ENCODE peak calls at places on chromosomes 12 and 14, in nine cellular contexts. P is colonic mucosa; F is HCT116; S is CD8-positive, alpha-beta T cell; B is coronary artery; N is astrocyte of the spinal cord; G is nephron progenitor cell; O is left ventricle myocardium inferior; A is choroid plexus epithelial cell. W is an unnamed sample.

GRCh38 chr14:50944647-50945413 is 547 bp upstream of the PYGL start:
- DNase-seq in F (peak), P (peak), O (peak), S (no peak), N (peak), A (peak), G (no peak), B (peak), W (no peak)

GRCh38 chr14:24197066-24197465 is 1.8 kb upstream of the TM9SF1 start:
- DNase-seq in O (no peak), S (no peak), A (no peak), F (no peak), B (no peak), P (no peak), N (no peak), G (no peak), W (no peak)

GRCh38 chr14:105205718-105206208 is 24.7 kb upstream of the NUDT14 start:
- DNase-seq in F (no peak), B (no peak), G (no peak), N (no peak), O (no peak), A (no peak), P (no peak), S (no peak), W (no peak)

GRCh38 chr12:40055227-40055579 is 50.7 kb downstream of the SLC2A13 start:
- DNase-seq in O (no peak), G (no peak), F (no peak), S (no peak), N (no peak), A (peak), P (no peak), B (no peak), W (no peak)

GRCh38 chr14:35879654-35880249 is 53.6 kb downstream of the BRMS1L start:
- DNase-seq in G (no peak), F (peak), N (peak), O (no peak), A (peak), B (no peak), S (no peak), P (no peak), W (no peak)

GRCh38 chr12:57089259-57090245 is 638 bp downstream of the NAB2 start:
- DNase-seq in B (peak), S (peak), G (peak), O (peak), N (peak), P (peak), A (peak), F (no peak), W (no peak)

GRCh38 chr12:16198884-16199283 is 78.6 kb downstream of the SLC15A5 start:
- DNase-seq in O (no peak), P (no peak), G (no peak), N (no peak), B (no peak), A (no peak), S (no peak), F (no peak), W (no peak)

GRCh38 chr12:115185529-115185928 is 501.6 kb upstream of the TBX3 start:
- DNase-seq in G (no peak), N (no peak), B (no peak), P (no peak), F (no peak), S (no peak), O (no peak), A (no peak), W (no peak)

GRCh38 chr14:94655169-94655710 is 43.0 kb downstream of the SERPINA3 start:
- DNase-seq in O (no peak), N (no peak), B (peak), A (no peak), P (no peak), G (no peak), S (no peak), F (no peak), W (no peak)

GRCh38 chr14:96373538-96373937 is 10.2 kb downstream of the GSKIP start:
- DNase-seq in G (no peak), N (no peak), S (no peak), F (no peak), O (no peak), P (no peak), A (no peak), B (no peak), W (no peak)

GRCh38 chr14:74737753-74738325 is 24.9 kb downstream of the FCF1 start:
- DNase-seq in N (peak), A (peak), O (no peak), G (no peak), B (no peak), P (no peak), F (no peak), S (no peak), W (no peak)

GRCh38 chr14:99755068-99755405 is 38.2 kb upstream of the EML1 start:
- DNase-seq in A (no peak), B (no peak), O (no peak), F (no peak), P (no peak), S (no peak), G (no peak), N (no peak), W (peak)

GRCh38 chr12:105214670-105215375 is 21.2 kb downstream of the APPL2 start:
- DNase-seq in N (no peak), S (no peak), A (no peak), P (peak), O (no peak), B (no peak), G (no peak), F (no peak), W (no peak)

GRCh38 chr14:76729953-76730505 is 31.2 kb upstream of the VASH1 start:
- DNase-seq in A (peak), S (no peak), P (no peak), G (no peak), B (no peak), O (no peak), F (no peak), N (no peak), W (no peak)

GRCh38 chr12:96907681-96908163 is 665 bp downstream of the NEDD1 start:
- DNase-seq in S (peak), A (peak), O (no peak), F (no peak), B (no peak), P (peak), N (peak), G (peak), W (no peak)

GRCh38 chr12:94616217-94616729 is 34.1 kb downstream of the TMCC3 start:
- DNase-seq in N (no peak), G (peak), S (no peak), A (no peak), O (no peak), F (no peak), P (peak), B (no peak), W (no peak)

GRCh38 chr14:22737052-22737451 is 29.4 kb upstream of the OXA1L start:
- DNase-seq in N (no peak), S (no peak), B (no peak), O (no peak), G (no peak), A (no peak), F (no peak), P (no peak), W (no peak)

GRCh38 chr12:77049767-77050353 is 15.5 kb downstream of the E2F7 start:
- DNase-seq in O (no peak), A (peak), B (no peak), F (peak), P (peak), N (peak), S (no peak), G (no peak), W (no peak)

GRCh38 chr14:34465069-34465859 is 3.2 kb upstream of the SPTSSA start:
- DNase-seq in F (no peak), B (no peak), P (peak), G (no peak), A (peak), O (no peak), N (peak), S (no peak), W (no peak)

GRCh38 chr14:52124791-52125661 is 56.2 kb upstream of the NID2 start:
- DNase-seq in B (no peak), O (no peak), S (no peak), P (no peak), N (peak), A (peak), F (no peak), G (no peak), W (no peak)

GRCh38 chr12:99311373-99311772 is 336.2 kb upstream of the GARIN6 start:
- DNase-seq in S (no peak), P (no peak), G (no peak), F (no peak), A (no peak), B (no peak), O (no peak), N (no peak), W (no peak)

GRCh38 chr12:117403586-117404139 is 42.2 kb upstream of the NOS1 start:
- DNase-seq in P (no peak), A (no peak), N (no peak), O (no peak), S (no peak), G (no peak), F (no peak), B (peak), W (no peak)

DNA sequence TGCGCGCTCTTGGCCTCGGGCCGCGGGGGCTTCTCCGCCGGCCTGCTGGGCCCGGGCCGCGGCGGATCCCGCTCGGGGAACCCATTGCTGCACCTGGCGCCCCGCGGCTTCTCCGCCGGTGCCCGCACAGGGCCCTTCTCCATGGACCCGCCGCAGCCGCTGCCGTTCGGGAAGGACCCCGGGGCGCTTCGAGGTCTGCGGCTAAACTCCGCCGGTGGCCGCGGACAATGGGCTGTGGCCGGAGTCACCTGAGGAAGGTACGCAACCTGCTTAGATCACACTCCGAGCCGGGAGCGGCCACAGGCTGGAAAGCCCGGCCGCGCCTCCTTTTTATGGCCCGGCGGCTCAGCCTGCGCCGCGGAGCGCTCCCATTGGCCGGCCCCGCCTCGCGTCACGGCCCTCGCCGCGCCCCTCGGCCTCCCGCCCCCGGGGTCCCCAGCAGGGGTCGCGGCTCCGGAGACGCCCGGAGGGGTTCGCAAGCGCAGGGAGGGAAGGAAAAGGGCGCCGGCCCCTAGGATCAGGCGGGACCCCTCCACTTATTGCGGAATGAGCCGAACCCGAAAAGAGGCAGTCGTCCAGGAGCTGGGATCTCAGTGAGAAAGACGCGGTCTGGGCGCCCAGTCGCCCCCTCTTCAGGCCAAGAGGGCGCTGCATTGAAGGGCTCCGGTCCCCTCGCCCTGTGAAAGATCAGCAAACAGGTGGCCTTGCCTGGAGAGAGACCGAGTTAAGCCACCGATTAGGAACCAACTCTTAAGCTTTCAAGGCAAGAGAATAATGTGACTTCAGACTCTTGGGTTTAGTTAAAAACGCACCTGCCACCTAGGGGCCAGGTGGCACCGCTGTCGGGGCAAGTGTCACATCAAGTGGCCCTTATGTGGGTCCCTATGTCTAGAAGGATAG is at the start of gene GCH1:
- DNase-seq in F (peak), S (peak), O (peak), G (peak), N (peak), P (peak), A (peak), B (peak), W (no peak)
- TF ChIP-seq CTCF in F (peak), S (peak), O (peak), G (peak), N (peak), P (peak), A (peak), B (no peak), W (peak)

DNA sequence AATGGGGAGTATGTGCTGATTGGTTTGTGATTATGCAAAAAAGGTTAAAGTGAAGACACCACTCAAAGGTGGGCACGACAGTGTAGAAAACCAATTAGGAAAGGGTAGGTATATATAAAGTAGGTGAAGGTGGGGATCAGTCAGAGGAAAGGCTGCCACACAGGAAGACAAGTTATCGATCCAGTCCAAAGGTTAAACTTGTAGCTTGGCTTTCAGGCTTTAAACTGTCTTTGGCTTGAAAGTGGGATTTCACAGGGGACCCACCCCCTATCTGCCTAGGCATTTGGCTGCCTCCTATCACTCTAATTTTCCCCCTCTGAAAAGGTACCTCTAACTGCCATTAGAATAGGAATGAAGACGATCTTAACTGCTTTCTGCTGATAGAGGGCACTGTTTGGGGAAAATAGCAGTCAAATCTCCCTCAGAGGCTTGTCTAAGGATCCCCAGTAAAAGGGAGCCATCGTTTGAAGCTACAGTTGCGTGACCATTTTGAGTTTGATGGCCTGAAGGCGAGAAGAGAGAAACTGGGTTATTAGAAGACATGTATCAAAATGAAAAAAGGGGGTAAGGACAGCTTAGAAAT is 250.2 kb downstream of the GPHN start:
- DNase-seq in O (no peak), B (no peak), G (no peak), A (no peak), F (no peak), N (no peak), P (no peak), S (no peak), W (no peak)
- TF ChIP-seq CTCF in O (no peak), B (no peak), G (no peak), A (no peak), F (no peak), N (no peak), P (no peak), S (no peak), W (peak)

GRCh38 chr14:64391986-64392385 is 3.8 kb downstream of the MTHFD1 start:
- DNase-seq in A (no peak), F (no peak), S (no peak), G (no peak), O (no peak), P (no peak), B (no peak), N (no peak), W (no peak)

GRCh38 chr14:64387738-64388532 is at the start of gene MTHFD1:
- DNase-seq in F (peak), B (peak), S (peak), P (peak), N (peak), O (peak), A (peak), G (peak), W (peak)

GRCh38 chr14:64388533-64389243 is 535 bp downstream of the MTHFD1 start:
- DNase-seq in O (peak), P (peak), B (no peak), S (no peak), G (peak), N (peak), A (peak), F (no peak), W (no peak)

GRCh38 chr14:64394423-64394822 is 6.3 kb downstream of the MTHFD1 start:
- DNase-seq in P (no peak), B (no peak), A (no peak), F (no peak), N (no peak), G (no peak), S (no peak), O (no peak), W (no peak)

GRCh38 chr14:64391113-64391725 is 3.1 kb downstream of the MTHFD1 start:
- DNase-seq in B (no peak), P (no peak), G (no peak), S (no peak), N (no peak), A (no peak), F (no peak), O (no peak), W (no peak)
- TF ChIP-seq CTCF in B (no peak), P (no peak), G (no peak), S (no peak), N (no peak), A (no peak), F (no peak), O (no peak), W (no peak)

GRCh38 chr14:68219407-68219806 is 399.8 kb downstream of the RAD51B start:
- DNase-seq in A (no peak), P (no peak), G (no peak), O (no peak), F (no peak), N (no peak), B (no peak), S (no peak), W (no peak)
- TF ChIP-seq CTCF in A (no peak), P (no peak), G (no peak), O (no peak), F (peak), N (no peak), B (no peak), S (no peak), W (no peak)

DNA sequence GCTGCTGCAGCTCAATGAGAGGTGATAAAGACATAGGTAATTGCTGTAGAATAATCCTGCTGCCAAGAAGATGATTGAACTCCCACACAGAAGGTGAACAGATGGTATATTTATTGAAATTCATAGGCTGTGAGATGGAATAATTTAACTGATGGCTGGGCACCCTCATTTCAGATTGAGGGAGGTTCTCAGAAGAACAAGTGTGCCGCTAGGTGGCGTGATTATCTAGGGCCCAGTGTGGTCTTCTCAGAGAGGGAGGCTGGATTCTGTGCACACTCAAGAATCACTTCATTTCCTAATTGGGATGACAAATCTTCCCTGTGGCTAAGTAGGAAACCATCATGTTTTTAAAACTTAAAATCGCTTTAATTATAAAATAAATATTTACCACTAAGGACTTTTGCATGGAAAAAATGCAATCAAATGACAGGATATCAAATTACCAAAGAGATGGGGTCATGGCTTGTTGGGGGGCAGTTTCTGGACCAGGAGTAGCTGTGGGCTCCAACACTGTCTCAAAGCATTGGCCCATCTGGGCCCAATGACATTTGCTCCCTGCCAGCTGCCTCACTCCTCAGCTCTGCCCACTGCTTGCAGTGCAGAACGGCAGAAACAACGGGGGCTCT is 132.3 kb downstream of the SNAPC1 start:
- DNase-seq in O (peak), G (peak), B (no peak), A (peak), S (peak), N (peak), F (peak), P (peak), W (no peak)
- TF ChIP-seq CTCF in O (peak), G (peak), B (no peak), A (peak), S (peak), N (peak), F (peak), P (peak), W (peak)

GRCh38 chr12:13348464-13348863 is 151.9 kb downstream of the EMP1 start:
- DNase-seq in O (no peak), P (no peak), S (no peak), A (no peak), G (no peak), B (no peak), F (no peak), N (no peak), W (no peak)

GRCh38 chr12:13345722-13346121 is 149.2 kb downstream of the EMP1 start:
- DNase-seq in S (no peak), G (no peak), O (no peak), N (no peak), F (no peak), B (no peak), P (no peak), A (no peak), W (no peak)

GRCh38 chr12:13350946-13351345 is 154.4 kb downstream of the EMP1 start:
- DNase-seq in P (no peak), A (no peak), O (no peak), B (no peak), S (no peak), G (no peak), F (no peak), N (no peak), W (no peak)

GRCh38 chr12:13350381-13350780 is 153.9 kb downstream of the EMP1 start:
- DNase-seq in G (no peak), F (no peak), A (no peak), O (no peak), N (no peak), S (no peak), B (no peak), P (no peak), W (no peak)

GRCh38 chr12:13347241-13348043 is 150.9 kb downstream of the EMP1 start:
- DNase-seq in N (peak), B (no peak), S (no peak), O (no peak), F (peak), A (peak), P (no peak), G (no peak), W (no peak)
- TF ChIP-seq CTCF in N (peak), B (no peak), S (no peak), O (no peak), F (no peak), A (peak), P (no peak), G (no peak), W (peak)

GRCh38 chr12:47744005-47744651 is 14.6 kb downstream of the RAPGEF3 start:
- DNase-seq in S (peak), B (no peak), P (peak), O (no peak), G (no peak), N (no peak), F (peak), A (no peak), W (no peak)
- TF ChIP-seq CTCF in S (peak), B (no peak), P (peak), O (peak), G (peak), N (peak), F (peak), A (peak), W (peak)